ENCODE peak calls at places on chromosome 20, in ten cellular contexts. S is dorsolateral prefrontal cortex; G is putamen; C is ACHN; D is KG1; Z is stomach; R is left ventricle myocardium inferior; T is iris pigment epithelial cell; P is activated T-helper 1 cell treated with anti-CD3 and anti-CD28 coated beads, Interleukin-2, amount 50 U/mL, for 16 hours; H is fibroblast of the conjunctiva. O is an unnamed sample.

GRCh38 chr20:57167292-57167655 is 99.2 kb downstream of the BMP7 start:
- DNase-seq in S (no peak), C (no peak), D (no peak), T (no peak), H (no peak), P (no peak), G (no peak), R (no peak), Z (no peak), O (no peak)

GRCh38 chr20:51536116-51537069 is 6.1 kb downstream of the NFATC2 start:
- DNase-seq in C (no peak), D (no peak), G (no peak), Z (peak; percentile 45), S (no peak), H (no peak), R (no peak), T (no peak), P (no peak), O (no peak)

GRCh38 chr20:36035720-36036119 is 67.3 kb downstream of the CNBD2 start:
- DNase-seq in H (no peak), P (no peak), Z (no peak), T (no peak), C (peak; percentile 53), D (no peak), S (no peak), G (no peak), R (no peak), O (no peak)

GRCh38 chr20:1761116-1761515 is 103.5 kb upstream of the SIRPG start:
- DNase-seq in S (no peak), P (no peak), Z (no peak), H (no peak), T (peak; percentile 81), C (peak; percentile 78), R (no peak), D (no peak), G (no peak), O (no peak)

GRCh38 chr20:32731882-32732266 is 11.4 kb downstream of the COMMD7 start:
- DNase-seq in P (no peak), C (no peak), G (no peak), H (no peak), S (no peak), D (no peak), T (peak; percentile 62), Z (no peak), R (no peak), O (no peak)

GRCh38 chr20:61841551-61841950 is 224.1 kb downstream of the TAF4 start:
- DNase-seq in S (no peak), G (no peak), H (no peak), C (no peak), R (no peak), D (no peak), T (no peak), P (no peak), Z (no peak), O (no peak)

GRCh38 chr20:25672659-25673058 is 24.0 kb downstream of the ZNF337 start:
- DNase-seq in S (no peak), Z (no peak), H (no peak), G (no peak), T (no peak), P (no peak), R (no peak), C (no peak), D (no peak), O (no peak)

GRCh38 chr20:17343631-17344447 is 117.0 kb downstream of the PCSK2 start:
- DNase-seq in R (no peak), P (no peak), C (peak; percentile 5), H (peak; percentile 51), D (no peak), S (no peak), Z (no peak), T (no peak), G (no peak), O (no peak)

GRCh38 chr20:37202267-37202943 is 23.1 kb upstream of the MROH8 start:
- DNase-seq in G (no peak), R (no peak), C (peak; percentile 94), D (no peak), Z (no peak), P (no peak), S (no peak), T (peak; percentile 98), H (peak; percentile 95), O (no peak)

GRCh38 chr20:43959079-43959919 is 44.6 kb downstream of the TOX2 start:
- DNase-seq in T (peak; percentile 29), G (no peak), C (no peak), S (peak; percentile 15), H (no peak), P (no peak), Z (no peak), R (no peak), D (no peak), O (no peak)

GRCh38 chr20:38125157-38126056 is 39.7 kb downstream of the TGM2 start:
- DNase-seq in R (peak; percentile 73), H (peak; percentile 58), S (peak; percentile 39), C (no peak), D (no peak), Z (peak; percentile 95), G (peak; percentile 21), P (no peak), T (peak; percentile 76), O (no peak)

O was measured in NCI-H1048.